ENCODE peak calls at places on chromosomes 3 and 15, in four cellular contexts. B, H, C and G are unnamed samples.

GRCh38 chr3:194285024-194285858 is 65.9 kb downstream of the CPN2 start:
- DNase-seq in B (no peak), H (peak), C (no peak), G (no peak)

GRCh38 chr3:38696034-38696433 is 46.5 kb upstream of the SCN5A start:
- DNase-seq in B (no peak), H (no peak), C (no peak), G (no peak)

GRCh38 chr3:187208159-187208558 is 10.9 kb downstream of the RTP1 start:
- DNase-seq in B (peak), H (peak), C (no peak), G (no peak)

GRCh38 chr3:138060792-138061191 is 50.8 kb downstream of the CLDN18 start:
- DNase-seq in B (no peak), H (no peak), C (no peak), G (no peak)

GRCh38 chr15:91855684-91856553 is 2.4 kb downstream of the SLCO3A1 start:
- DNase-seq in B (no peak), H (peak), C (no peak), G (peak)

GRCh38 chr3:176988795-176989194 is 208.5 kb downstream of the TBL1XR1 start:
- DNase-seq in B (no peak), H (no peak), C (no peak), G (no peak)

GRCh38 chr3:197500812-197501211 is 55.0 kb downstream of the BDH1 start:
- DNase-seq in B (no peak), H (peak), C (no peak), G (no peak)

GRCh38 chr3:128547368-128547987 is 54.5 kb upstream of the GATA2 start:
- DNase-seq in B (peak), H (no peak), C (no peak), G (no peak)

GRCh38 chr15:98120561-98120960 is 160.1 kb downstream of the ARRDC4 start:
- DNase-seq in B (no peak), H (no peak), C (no peak), G (no peak)

GRCh38 chr15:55564347-55565145 is 23.6 kb downstream of the PYGO1 start:
- DNase-seq in B (no peak), H (no peak), C (no peak), G (no peak)

GRCh38 chr3:146164951-146165350 is 4.0 kb upstream of the PLOD2 start:
- DNase-seq in B (no peak), H (no peak), C (no peak), G (no peak)